ENCODE peak calls at places on chromosomes 2 and 18, in five cellular contexts. Y is right atrium auricular region; A is IMR-90; J is neuronal stem cell; W is naive thymus-derived CD4-positive, alpha-beta T cell. Z is an unnamed sample.

GRCh38 chr2:101679037-101679726 is 18.3 kb upstream of the MAP4K4 start:
- DNase-seq in Y (no peak), A (peak; percentile 84), J (no peak), W (no peak), Z (no peak)

GRCh38 chr2:176170606-176171005 is 13.5 kb downstream of the HOXD3 start:
- DNase-seq in Y (no peak), A (no peak), J (no peak), W (no peak), Z (no peak)

GRCh38 chr2:106113362-106113971 is 80.6 kb downstream of the UXS1 start:
- DNase-seq in Y (no peak), A (no peak), J (no peak), W (no peak), Z (no peak)

GRCh38 chr2:83565231-83566025 is 893.7 kb downstream of the SUCLG1 start:
- DNase-seq in Y (no peak), A (no peak), J (no peak), W (no peak), Z (no peak)

GRCh38 chr18:51195602-51196115 is 1.8 kb downstream of the MEX3C start:
- DNase-seq in Y (no peak), A (peak; percentile 60), J (peak; percentile 68), W (peak; percentile 22), Z (no peak)

GRCh38 chr2:118197011-118197695 is 108.9 kb downstream of the INSIG2 start:
- DNase-seq in Y (no peak), A (peak; percentile 17), J (no peak), W (no peak), Z (no peak)

GRCh38 chr2:224849264-224849663 is 133.1 kb upstream of the CCDC195 start:
- DNase-seq in Y (no peak), A (no peak), J (no peak), W (no peak), Z (no peak)

GRCh38 chr2:238743243-238744068 is 104.4 kb upstream of the TWIST2 start:
- DNase-seq in Y (no peak), A (no peak), J (no peak), W (no peak), Z (no peak)

GRCh38 chr2:25617948-25618646 is 55.3 kb downstream of the DTNB start:
- DNase-seq in Y (no peak), A (peak; percentile 92), J (no peak), W (no peak), Z (no peak)

GRCh38 chr2:96698221-96698861 is 41.5 kb downstream of the LMAN2L start:
- DNase-seq in Y (no peak), A (no peak), J (no peak), W (no peak), Z (no peak)

GRCh38 chr2:54122171-54122935 is 6.9 kb downstream of the ACYP2 start:
- DNase-seq in Y (no peak), A (no peak), J (no peak), W (no peak), Z (no peak)

GRCh38 chr2:42010743-42011298 is 37.0 kb upstream of the PKDCC start:
- DNase-seq in Y (no peak), A (peak; percentile 82), J (no peak), W (no peak), Z (no peak)

DNA sequence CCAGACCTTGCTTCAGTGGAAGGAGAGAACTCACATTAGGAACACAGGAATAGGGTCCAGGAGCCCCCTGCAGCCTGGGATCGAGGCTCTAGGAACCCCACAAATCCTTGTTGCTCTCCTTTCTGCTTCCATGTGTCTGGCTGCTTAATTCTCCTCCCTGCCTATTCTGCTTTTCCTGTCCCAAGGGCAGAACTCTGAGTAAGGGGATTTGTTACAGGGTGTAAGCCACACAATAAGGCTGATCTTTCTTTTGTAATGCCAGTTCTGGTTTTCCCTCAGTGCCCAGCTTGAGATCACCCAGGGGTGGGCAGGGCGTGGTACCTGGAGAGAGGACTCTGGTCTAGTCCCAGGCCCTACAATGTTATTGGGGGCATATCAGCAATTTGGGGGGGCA is 119.6 kb upstream of the MGAT5 start:
- DNase-seq in Y (no peak), A (no peak), J (no peak), W (no peak), Z (no peak)
- H3K27ac ChIP-seq in Y (peak overlapping the region; percentile 46), A (no peak overlapping the region), J (no peak overlapping the region), W (no peak overlapping the region), Z (no peak overlapping the region)

GRCh38 chr2:127901339-127902072 is 15.8 kb upstream of the AMMECR1L start:
- DNase-seq in Y (peak; percentile 79), A (peak; percentile 30), J (no peak), W (no peak), Z (peak; percentile 72)
- H3K4me3 ChIP-seq in Y (no peak overlapping the region), A (no peak overlapping the region), J (no peak overlapping the region), W (no peak overlapping the region), Z (no peak overlapping the region)

GRCh38 chr2:72051971-72052505 is 95.6 kb downstream of the CYP26B1 start:
- DNase-seq in Y (no peak), A (no peak), J (no peak), W (no peak), Z (no peak)
- H3K27ac ChIP-seq in Y (no peak overlapping the region), A (no peak overlapping the region), J (no peak overlapping the region), W (no peak overlapping the region), Z (no peak overlapping the region)

DNA sequence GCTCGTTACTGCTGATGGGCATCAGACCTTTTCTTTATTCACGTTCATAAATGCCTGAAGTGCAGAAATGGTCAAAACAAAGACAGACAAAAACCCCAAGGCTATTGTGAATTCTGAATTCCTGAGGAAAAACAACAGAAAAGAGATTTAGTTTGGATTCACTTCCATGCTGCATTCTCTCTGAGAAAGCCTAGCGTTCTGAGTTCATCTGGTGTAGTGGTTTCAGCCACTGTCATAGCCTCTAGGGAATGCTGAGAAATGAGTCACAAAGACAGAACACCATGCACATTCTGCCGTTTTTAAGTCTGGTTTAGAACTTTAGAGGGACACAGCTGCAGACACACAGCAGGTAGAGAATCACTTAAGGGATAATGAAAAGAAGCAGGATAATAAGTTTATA is 93.8 kb downstream of the LRP1B start:
- DNase-seq in Y (no peak), A (no peak), J (peak; percentile 31), W (no peak), Z (no peak)
- H3K4me3 ChIP-seq in Y (no peak overlapping the region), A (no peak overlapping the region), J (peak overlapping the region; percentile 35), W (no peak overlapping the region), Z (no peak overlapping the region)

DNA sequence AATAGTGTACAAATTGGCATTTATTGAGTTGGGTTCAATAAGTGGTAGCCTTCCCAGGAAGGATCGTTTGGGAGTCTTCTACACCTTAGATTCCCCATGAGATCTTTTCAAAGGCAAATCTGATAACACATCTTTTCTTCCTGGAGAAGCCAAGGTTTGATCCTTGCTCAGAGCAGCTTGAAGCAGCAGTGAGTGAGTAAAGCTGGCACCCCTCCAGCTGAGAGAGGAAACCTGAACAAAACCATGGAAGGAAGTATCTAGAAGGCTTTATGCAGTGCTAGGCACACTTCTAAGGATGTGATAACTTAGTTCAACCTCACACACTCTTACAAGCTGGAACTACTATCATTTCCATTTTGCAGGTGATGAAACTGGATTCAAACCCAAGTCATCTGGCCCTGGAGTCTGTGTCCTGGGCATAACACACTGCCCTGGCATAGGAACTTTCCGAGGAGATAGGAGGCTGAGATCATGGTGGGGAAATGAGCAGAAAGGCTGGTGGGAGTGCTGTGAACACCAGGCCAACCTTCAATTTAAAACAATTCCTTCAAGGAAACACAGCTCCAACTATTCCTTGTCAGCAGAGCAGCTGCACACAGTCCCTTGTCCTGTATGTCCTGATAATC is 71.3 kb downstream of the CTAGE1 start:
- DNase-seq in Y (peak; percentile 85), A (peak; percentile 83), J (no peak), W (peak; percentile 18), Z (peak; percentile 63)
- H3K27ac ChIP-seq in Y (peak overlapping the region; percentile 92), A (peak overlapping the region; percentile 12), J (no peak overlapping the region), W (peak overlapping the region; percentile 50), Z (peak overlapping the region; percentile 60)

Z was measured in ovary.